ENCODE peak calls at places on chromosomes 3 and 15, in ten cellular contexts. V is neural progenitor cell, E is GM23338, W is ovary, C is HFFc6, G is bronchial epithelial cell, Z is cardiac muscle cell, F is omental fat pad, N is GM13976, K is BJ. A is an unnamed sample.

GRCh38 chr15:82909080-82909815 is 43.3 kb downstream of the HOMER2 start:
- DNase-seq in E (no peak), G (no peak), N (no peak), K (no peak), C (no peak), V (no peak), F (no peak), W (no peak), Z (no peak), A (no peak)

GRCh38 chr3:41117398-41117870 is 81.9 kb upstream of the CTNNB1 start:
- DNase-seq in K (peak), G (peak), V (peak), F (peak), Z (peak), E (peak), N (peak), W (peak), C (peak), A (peak)

GRCh38 chr3:64238971-64239667 is 13.9 kb upstream of the PRICKLE2 start:
- DNase-seq in V (peak), F (peak), K (peak), G (peak), C (peak), N (no peak), W (peak), E (peak), Z (peak), A (no peak)

GRCh38 chr3:49026536-49026935 is 2.7 kb downstream of the IMPDH2 start:
- DNase-seq in G (no peak), V (no peak), E (no peak), C (no peak), N (no peak), W (no peak), Z (no peak), F (no peak), K (no peak), A (no peak)

GRCh38 chr15:74445816-74446763 is 12.3 kb upstream of the SEMA7A start:
- DNase-seq in F (no peak), Z (no peak), C (no peak), K (no peak), W (no peak), N (no peak), V (no peak), E (no peak), G (no peak), A (no peak)

GRCh38 chr15:70093481-70094309 is 4.0 kb downstream of the TLE3 start:
- DNase-seq in N (no peak), W (no peak), F (no peak), V (no peak), Z (peak), C (no peak), K (no peak), G (peak), E (peak), A (no peak)

GRCh38 chr3:101068876-101069606 is 75.8 kb upstream of the ABI3BP start:
- DNase-seq in V (no peak), N (no peak), F (no peak), Z (no peak), G (no peak), W (no peak), C (no peak), E (no peak), K (no peak), A (no peak)

GRCh38 chr15:29612096-29612495 is 210.2 kb downstream of the TJP1 start:
- DNase-seq in V (peak), F (no peak), E (peak), C (peak), K (peak), G (no peak), N (no peak), Z (peak), W (no peak), A (no peak)

GRCh38 chr3:46228259-46229222 is 13.7 kb upstream of the CCR3 start:
- DNase-seq in K (peak), Z (peak), G (peak), C (peak), W (no peak), E (no peak), F (no peak), N (no peak), V (no peak), A (no peak)

GRCh38 chr3:41943444-41943843 is 18.5 kb downstream of the ULK4 start:
- DNase-seq in F (no peak), G (no peak), W (no peak), N (no peak), C (no peak), E (no peak), K (no peak), V (no peak), Z (no peak), A (no peak)

GRCh38 chr15:71713191-71713798 is 97.1 kb upstream of the NR2E3 start:
- DNase-seq in W (no peak), V (peak), G (no peak), Z (peak), C (no peak), K (no peak), F (no peak), E (peak), N (no peak), A (no peak)

GRCh38 chr3:155428558-155428957 is 135.1 kb upstream of the STRIT1 start:
- DNase-seq in W (no peak), K (peak), F (no peak), Z (no peak), E (no peak), G (peak), C (peak), N (no peak), V (no peak), A (no peak)

GRCh38 chr15:28104326-28104725 is 5.2 kb upstream of the OCA2 start:
- DNase-seq in K (no peak), N (no peak), V (no peak), F (no peak), Z (no peak), G (no peak), W (no peak), E (peak), C (no peak), A (no peak)

GRCh38 chr15:69389426-69389825 is 24.7 kb upstream of the KIF23 start:
- DNase-seq in Z (no peak), C (no peak), F (no peak), V (no peak), N (no peak), G (no peak), K (no peak), E (no peak), W (no peak), A (no peak)

GRCh38 chr3:65669163-65669875 is 369.4 kb downstream of the MAGI1 start:
- DNase-seq in F (no peak), K (no peak), C (no peak), N (no peak), G (peak), V (no peak), W (no peak), E (no peak), Z (peak), A (no peak)

GRCh38 chr3:52841211-52841980 is 6.6 kb upstream of the MUSTN1 start:
- DNase-seq in N (peak), K (no peak), Z (no peak), V (no peak), G (no peak), F (no peak), C (no peak), W (no peak), E (no peak), A (peak)

GRCh38 chr15:23687143-23687470 is at the start of gene NDN:
- DNase-seq in V (peak), K (no peak), N (no peak), C (no peak), F (no peak), Z (peak), G (no peak), E (peak), W (peak), A (no peak)

GRCh38 chr3:79018671-79019136 is 749.1 kb downstream of the ROBO1 start:
- DNase-seq in C (peak), N (peak), V (peak), E (peak), F (no peak), Z (peak), G (peak), W (peak), K (no peak), A (peak)

GRCh38 chr3:109563149-109563548 is 225.8 kb upstream of the DPPA4 start:
- DNase-seq in W (no peak), V (no peak), F (no peak), K (no peak), C (no peak), G (no peak), Z (no peak), E (peak), N (no peak), A (no peak)

GRCh38 chr3:177538064-177538742 is 340.9 kb upstream of the TBL1XR1 start:
- DNase-seq in G (no peak), W (peak), K (no peak), Z (peak), E (peak), V (no peak), C (no peak), N (no peak), F (no peak), A (no peak)

GRCh38 chr3:112491373-112491772 is 7.9 kb downstream of the BTLA start:
- DNase-seq in G (no peak), C (no peak), Z (no peak), N (no peak), K (no peak), W (no peak), F (no peak), E (no peak), V (no peak), A (no peak)

GRCh38 chr3:14802332-14802731 is 16.4 kb upstream of the FGD5 start:
- DNase-seq in C (no peak), F (no peak), Z (no peak), V (no peak), G (no peak), K (no peak), W (no peak), E (no peak), N (no peak), A (no peak)

GRCh38 chr15:69189157-69189556 is 28.7 kb downstream of the GLCE start:
- DNase-seq in E (no peak), N (no peak), C (no peak), Z (no peak), K (no peak), G (peak), W (no peak), F (no peak), V (no peak), A (no peak)

GRCh38 chr3:129020691-129021090 is 19.6 kb downstream of the EFCC1 start:
- DNase-seq in F (no peak), C (no peak), G (no peak), E (no peak), W (no peak), N (no peak), V (no peak), K (no peak), Z (no peak), A (no peak)

GRCh38 chr15:93088200-93088980 is 621 bp downstream of the RGMA start:
- DNase-seq in E (peak), V (peak), F (no peak), G (no peak), C (no peak), Z (peak), W (peak), K (no peak), N (peak), A (peak)

GRCh38 chr15:59206623-59207183 is at the start of gene LDHAL6B:
- DNase-seq in W (no peak), N (no peak), Z (no peak), F (no peak), E (no peak), G (no peak), C (no peak), V (no peak), K (no peak), A (no peak)

GRCh38 chr3:17632401-17633100 is 109.9 kb downstream of the TBC1D5 start:
- DNase-seq in V (no peak), C (peak), K (no peak), F (no peak), N (no peak), Z (peak), E (no peak), W (no peak), G (peak), A (no peak)

GRCh38 chr3:87167634-87168456 is 59.3 kb upstream of the CHMP2B start:
- DNase-seq in N (peak), W (peak), E (peak), F (no peak), C (peak), G (peak), V (peak), K (peak), Z (peak), A (peak)

GRCh38 chr15:77392762-77393470 is 27.0 kb downstream of the PEAK1 start:
- DNase-seq in F (no peak), E (no peak), Z (no peak), G (no peak), W (no peak), C (no peak), N (no peak), V (no peak), K (no peak), A (no peak)

GRCh38 chr3:170908235-170909116 is at the start of gene EIF5A2:
- DNase-seq in V (peak), E (peak), G (peak), Z (peak), F (peak), W (peak), N (peak), C (peak), K (peak), A (peak)
- TF ChIP-seq CTCF in V (no peak), E (no peak), G (no peak), Z (no peak), F (no peak), W (no peak), N (no peak), C (peak), K (no peak), A (no peak)

DNA sequence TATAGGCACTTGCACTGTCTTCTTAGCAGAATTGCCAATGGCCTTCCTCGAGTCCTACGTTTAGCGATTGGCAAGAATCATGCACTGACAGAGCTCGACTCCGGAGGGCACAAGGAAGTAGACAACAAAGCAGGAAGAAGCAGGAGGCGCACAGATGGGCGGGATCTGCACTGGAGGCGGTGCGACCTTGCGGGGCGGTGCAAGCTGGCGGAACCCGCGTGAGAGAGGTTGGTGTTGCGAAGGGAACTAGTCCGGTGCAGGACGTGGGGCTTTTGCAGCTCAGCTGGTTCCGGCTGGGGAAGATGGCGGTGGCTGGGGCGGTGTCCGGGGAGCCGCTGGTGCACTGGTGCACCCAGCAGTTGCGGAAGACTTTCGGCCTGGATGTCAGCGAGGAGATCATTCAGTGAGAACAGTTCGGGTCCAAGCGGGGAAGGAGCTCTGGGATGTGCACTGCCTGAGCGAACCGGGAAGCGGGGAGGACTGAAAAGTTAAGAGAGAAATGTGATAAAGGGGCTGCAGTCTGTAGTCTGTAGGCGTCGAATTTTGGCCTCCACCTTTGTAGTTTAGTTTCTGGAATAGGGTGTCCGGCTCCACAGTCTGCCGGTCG is at the start of gene TRIP4:
- DNase-seq in N (peak), C (peak), Z (peak), E (peak), K (peak), G (peak), W (peak), F (peak), V (peak), A (peak)
- TF ChIP-seq CTCF in N (no peak), C (no peak), Z (peak), E (no peak), K (peak), G (peak), W (peak), F (no peak), V (peak), A (peak)

DNA sequence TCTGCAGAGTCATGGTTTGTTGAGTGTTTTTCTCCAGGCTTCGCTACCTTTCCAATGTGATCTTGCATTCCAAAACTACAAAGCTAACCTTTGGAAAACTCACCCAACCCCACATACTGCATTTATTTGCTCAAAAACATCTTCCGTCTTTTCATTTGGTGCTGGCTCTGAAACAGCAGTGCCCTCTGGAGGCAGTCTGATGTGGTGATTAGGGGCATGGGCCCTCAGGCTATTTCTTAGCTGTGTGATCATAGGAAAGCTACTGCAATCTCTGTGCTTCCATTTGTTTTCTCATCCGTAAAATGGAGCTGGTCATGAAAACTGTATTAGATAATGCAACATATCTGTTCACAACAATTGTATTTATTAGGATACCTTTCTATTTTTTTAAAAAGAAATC is 47.0 kb downstream of the MTHFS start:
- DNase-seq in C (peak), W (no peak), Z (peak), N (no peak), F (no peak), V (peak), G (peak), E (peak), K (no peak), A (no peak)
- TF ChIP-seq CTCF in C (peak), W (no peak), Z (peak), N (peak), F (no peak), V (peak), G (peak), E (peak), K (peak), A (peak)

GRCh38 chr3:128011140-128011539 is 41.1 kb upstream of the SEC61A1 start:
- DNase-seq in G (peak), F (no peak), C (no peak), E (peak), V (peak), W (no peak), N (no peak), K (no peak), Z (peak), A (no peak)
- TF ChIP-seq CTCF in G (peak), F (no peak), C (peak), E (peak), V (peak), W (no peak), N (peak), K (peak), Z (peak), A (peak)

GRCh38 chr3:55897573-55898224 is 410.6 kb upstream of the WNT5A start:
- DNase-seq in V (peak), E (peak), G (peak), F (no peak), W (no peak), Z (no peak), C (no peak), N (no peak), K (no peak), A (no peak)
- TF ChIP-seq CTCF in V (peak), E (peak), G (peak), F (no peak), W (no peak), Z (no peak), C (no peak), N (no peak), K (peak), A (no peak)

A was measured in GM13977.